ENCODE peak calls at places on chromosomes 11 and 22, in ten cellular contexts. U, F, A, V, M, O, H, D, X and Q are unnamed samples.
A peak's percentile ranks its signal among the peaks of the same experiment; 100 is the strongest.

GRCh38 chr11:21511835-21512440 is 680.9 kb upstream of the ANO5 start:
- DNase-seq in O (peak; percentile 79), V (peak; percentile 8), H (peak; percentile 21), M (peak; percentile 27), D (peak; percentile 68), U (no peak), A (peak; percentile 77), X (peak; percentile 1), F (no peak), Q (peak; percentile 57)

GRCh38 chr22:30004689-30005088 is 75.6 kb upstream of the HORMAD2 start:
- DNase-seq in F (peak; percentile 38), X (no peak), U (no peak), H (no peak), D (no peak), A (no peak), V (no peak), M (no peak), O (no peak), Q (no peak)

GRCh38 chr22:23583836-23584235 is 3.7 kb upstream of the IGLL1 start:
- DNase-seq in D (no peak), H (no peak), V (no peak), O (no peak), X (no peak), A (no peak), M (no peak), F (no peak), U (no peak), Q (no peak)

GRCh38 chr22:44496305-44496704 is 1.7 kb downstream of the RTL6 start:
- DNase-seq in F (no peak), M (no peak), A (no peak), H (no peak), V (no peak), D (no peak), X (no peak), O (no peak), U (no peak), Q (no peak)

GRCh38 chr11:70501026-70501901 is 102.9 kb downstream of the CTTN start:
- DNase-seq in O (peak; percentile 37), F (peak; percentile 26), H (no peak), A (no peak), X (peak; percentile 41), D (no peak), M (no peak), U (no peak), V (no peak), Q (no peak)

GRCh38 chr11:59753650-59754493 is 1.3 kb upstream of the STX3 start:
- DNase-seq in F (peak; percentile 87), M (peak; percentile 80), D (peak; percentile 76), A (peak; percentile 72), U (peak; percentile 67), V (peak; percentile 86), H (peak; percentile 65), O (peak; percentile 86), X (peak; percentile 74), Q (peak; percentile 73)

GRCh38 chr11:111514216-111515031 is at the start of gene HOATZ:
- DNase-seq in V (peak; percentile 34), U (no peak), M (peak; percentile 19), F (no peak), D (no peak), H (peak; percentile 30), A (no peak), X (peak; percentile 7), O (no peak), Q (no peak)

GRCh38 chr11:39374963-39375698 is 2084.3 kb downstream of the LRRC4C start:
- DNase-seq in A (peak; percentile 0), H (peak; percentile 7), V (no peak), D (peak; percentile 7), O (no peak), X (no peak), U (no peak), M (peak; percentile 43), F (no peak), Q (peak; percentile 11)

GRCh38 chr11:130136107-130136506 is 23.5 kb upstream of the ST14 start:
- DNase-seq in X (no peak), F (no peak), H (no peak), A (no peak), V (no peak), M (no peak), O (no peak), U (no peak), D (no peak), Q (no peak)

GRCh38 chr22:20243545-20244249 is 24.4 kb downstream of the RTN4R start:
- DNase-seq in V (peak; percentile 51), U (peak; percentile 34), F (peak; percentile 84), M (no peak), A (peak; percentile 33), X (peak; percentile 59), H (peak; percentile 87), D (peak; percentile 67), O (no peak), Q (peak; percentile 71)

GRCh38 chr11:17240780-17241179 is 33.0 kb upstream of the PIK3C2A start:
- DNase-seq in H (no peak), D (no peak), M (no peak), U (no peak), O (no peak), X (no peak), V (no peak), F (no peak), A (no peak), Q (no peak)

GRCh38 chr11:69699213-69699612 is 4.6 kb downstream of the FGF19 start:
- DNase-seq in V (no peak), U (no peak), M (no peak), A (no peak), F (no peak), H (no peak), D (no peak), X (no peak), O (no peak), Q (no peak)

GRCh38 chr22:20533095-20533878 is 25.9 kb downstream of the MED15 start:
- DNase-seq in V (no peak), M (no peak), U (no peak), D (no peak), F (no peak), X (no peak), H (no peak), O (no peak), A (no peak), Q (no peak)

GRCh38 chr11:61068581-61068980 is 33.7 kb upstream of the CD5 start:
- DNase-seq in A (no peak), U (no peak), F (no peak), O (no peak), V (no peak), D (no peak), H (no peak), X (no peak), M (no peak), Q (no peak)